ENCODE peak calls at places on chromosomes 6 and 20, in five cellular contexts. I is epithelial cell of esophagus, E is hepatocyte, C is NCI-H226, S is dermis blood vessel endothelial cell. U is an unnamed sample.

GRCh38 chr6:117483004-117483644 is 650 bp downstream of the DCBLD1 start:
- DNase-seq in I (peak), E (peak), C (no peak), S (peak), U (peak)

GRCh38 chr6:63307581-63308246 is 12.1 kb downstream of the LGSN start:
- DNase-seq in I (peak), E (peak), C (peak), S (peak), U (no peak)

GRCh38 chr6:73774311-73774766 is 78.3 kb downstream of the CD109 start:
- DNase-seq in I (peak), E (no peak), C (peak), S (peak), U (no peak)

GRCh38 chr20:33668087-33668790 is 1.5 kb downstream of the ACTL10 start:
- DNase-seq in I (no peak), E (peak), C (no peak), S (no peak), U (no peak)

GRCh38 chr20:25987073-25987927 is 290.6 kb upstream of the ZNF337 start:
- DNase-seq in I (peak), E (peak), C (no peak), S (peak), U (peak)

GRCh38 chr6:72624557-72625160 is 2.8 kb downstream of the KCNQ5 start:
- DNase-seq in I (peak), E (peak), C (no peak), S (no peak), U (no peak)

GRCh38 chr6:167136376-167136775 is 13.5 kb downstream of the CCR6 start:
- DNase-seq in I (no peak), E (no peak), C (no peak), S (no peak), U (no peak)

GRCh38 chr6:41531591-41532582 is 14.3 kb upstream of the FOXP4 start:
- DNase-seq in I (no peak), E (peak), C (no peak), S (peak), U (no peak)

GRCh38 chr6:129340983-129341382 is 369.0 kb downstream of the ARHGAP18 start:
- DNase-seq in I (peak), E (no peak), C (peak), S (peak), U (no peak)

GRCh38 chr20:38825901-38826625 is 20.6 kb downstream of the PPP1R16B start:
- DNase-seq in I (peak), E (peak), C (peak), S (peak), U (peak)

GRCh38 chr6:33839399-33840063 is 35.7 kb upstream of the MLN start:
- DNase-seq in I (peak), E (no peak), C (no peak), S (no peak), U (no peak)

GRCh38 chr6:1423578-1423977 is 34.2 kb downstream of the FOXF2 start:
- DNase-seq in I (no peak), E (no peak), C (no peak), S (no peak), U (no peak)